ENCODE peak calls at places on chromosomes 13 and 19, in six cellular contexts. One of them, this sample, is unnamed.

GRCh38 chr19:27671876-27672275 is 1541.1 kb downstream of the UQCRFS1 start:
- DNase-seq in NAMALWA: no peak
- DNase-seq in cardiac fibroblast: no peak
- DNase-seq in posterior cingulate gyrus: no peak
- DNase-seq in ascending aorta: no peak
- DNase-seq in lower leg skin: no peak
- DNase-seq in this sample: no peak

GRCh38 chr19:43738780-43739211 is 16.0 kb downstream of the SMG9 start:
- DNase-seq in cardiac fibroblast: peak
- DNase-seq in posterior cingulate gyrus: no peak
- DNase-seq in lower leg skin: no peak
- DNase-seq in NAMALWA: no peak
- DNase-seq in ascending aorta: no peak
- DNase-seq in this sample: no peak

GRCh38 chr13:51523082-51523518 is 61.2 kb upstream of the WDFY2 start:
- DNase-seq in ascending aorta: peak
- DNase-seq in posterior cingulate gyrus: no peak
- DNase-seq in lower leg skin: peak
- DNase-seq in cardiac fibroblast: peak
- DNase-seq in NAMALWA: no peak
- DNase-seq in this sample: peak

GRCh38 chr13:113443991-113444390 is 9.3 kb downstream of the ADPRHL1 start:
- DNase-seq in posterior cingulate gyrus: no peak
- DNase-seq in ascending aorta: peak
- DNase-seq in cardiac fibroblast: no peak
- DNase-seq in NAMALWA: no peak
- DNase-seq in lower leg skin: no peak
- DNase-seq in this sample: no peak

GRCh38 chr19:29245221-29245620 is 32.3 kb upstream of the UQCRFS1 start:
- DNase-seq in posterior cingulate gyrus: no peak
- DNase-seq in ascending aorta: no peak
- DNase-seq in cardiac fibroblast: peak
- DNase-seq in NAMALWA: no peak
- DNase-seq in lower leg skin: no peak
- DNase-seq in this sample: no peak

GRCh38 chr19:31316201-31316951 is 32.9 kb downstream of the TSHZ3 start:
- DNase-seq in NAMALWA: no peak
- DNase-seq in ascending aorta: peak
- DNase-seq in posterior cingulate gyrus: no peak
- DNase-seq in cardiac fibroblast: peak
- DNase-seq in lower leg skin: no peak
- DNase-seq in this sample: peak

GRCh38 chr13:48263196-48263595 is 30.2 kb downstream of the ITM2B start:
- DNase-seq in cardiac fibroblast: no peak
- DNase-seq in NAMALWA: no peak
- DNase-seq in ascending aorta: no peak
- DNase-seq in posterior cingulate gyrus: no peak
- DNase-seq in lower leg skin: no peak
- DNase-seq in this sample: peak

GRCh38 chr19:1624458-1624857 is 19.2 kb upstream of the UQCR11 start:
- DNase-seq in lower leg skin: no peak
- DNase-seq in posterior cingulate gyrus: peak
- DNase-seq in cardiac fibroblast: peak
- DNase-seq in ascending aorta: no peak
- DNase-seq in NAMALWA: peak
- DNase-seq in this sample: peak

GRCh38 chr13:78709028-78709427 is 50.1 kb upstream of the OBI1 start:
- DNase-seq in posterior cingulate gyrus: no peak
- DNase-seq in cardiac fibroblast: no peak
- DNase-seq in ascending aorta: no peak
- DNase-seq in lower leg skin: no peak
- DNase-seq in NAMALWA: no peak
- DNase-seq in this sample: no peak

GRCh38 chr13:32314271-32314967 is 744 bp downstream of the ZAR1L start:
- DNase-seq in NAMALWA: no peak
- DNase-seq in ascending aorta: peak
- DNase-seq in posterior cingulate gyrus: no peak
- DNase-seq in lower leg skin: no peak
- DNase-seq in cardiac fibroblast: no peak
- DNase-seq in this sample: no peak

GRCh38 chr13:21884965-21885567 is 214.2 kb downstream of the FGF9 start:
- DNase-seq in NAMALWA: no peak
- DNase-seq in cardiac fibroblast: no peak
- DNase-seq in ascending aorta: no peak
- DNase-seq in lower leg skin: peak
- DNase-seq in posterior cingulate gyrus: no peak
- DNase-seq in this sample: no peak

GRCh38 chr13:79197933-79198332 is 208.1 kb downstream of the RBM26 start:
- DNase-seq in ascending aorta: no peak
- DNase-seq in cardiac fibroblast: no peak
- DNase-seq in posterior cingulate gyrus: no peak
- DNase-seq in lower leg skin: no peak
- DNase-seq in NAMALWA: no peak
- DNase-seq in this sample: no peak

GRCh38 chr13:31310781-31311180 is 111.0 kb downstream of the B3GLCT start:
- DNase-seq in cardiac fibroblast: no peak
- DNase-seq in NAMALWA: no peak
- DNase-seq in ascending aorta: no peak
- DNase-seq in posterior cingulate gyrus: no peak
- DNase-seq in lower leg skin: no peak
- DNase-seq in this sample: no peak

GRCh38 chr13:36924001-36924400 is 4.0 kb upstream of the SMAD9 start:
- DNase-seq in lower leg skin: no peak
- DNase-seq in NAMALWA: no peak
- DNase-seq in posterior cingulate gyrus: no peak
- DNase-seq in ascending aorta: no peak
- DNase-seq in cardiac fibroblast: no peak
- DNase-seq in this sample: no peak

This sample was measured in HCEC 1CT.